ENCODE peak calls at places on chromosomes 3 and 15, in five cellular contexts. Y is H1, C is mesenchymal stem cell, W is neuronal stem cell, V is trophoblast cell. B is an unnamed sample.
A peak's percentile ranks its signal among the peaks of the same experiment; 100 is the strongest.

GRCh38 chr15:39530446-39531342 is 50.2 kb upstream of the THBS1 start:
- DNase-seq in Y (no peak), C (no peak), W (no peak), V (peak; percentile 94), B (peak; percentile 35)

GRCh38 chr3:170840291-170840859 is 29.6 kb downstream of the RPL22L1 start:
- DNase-seq in Y (no peak), C (no peak), W (no peak), V (no peak), B (no peak)

GRCh38 chr3:131658115-131658514 is 155.3 kb upstream of the MRPL3 start:
- DNase-seq in Y (no peak), C (no peak), W (no peak), V (no peak), B (no peak)

GRCh38 chr3:141051641-141052569 is 758 bp downstream of the SPSB4 start:
- DNase-seq in Y (peak; percentile 78), C (peak; percentile 38), W (peak; percentile 72), V (no peak), B (peak; percentile 66)

GRCh38 chr3:23873941-23874340 is 42.8 kb downstream of the NKIRAS1 start:
- DNase-seq in Y (no peak), C (no peak), W (no peak), V (no peak), B (no peak)

GRCh38 chr3:65005481-65005880 is 317.7 kb upstream of the ADAMTS9 start:
- DNase-seq in Y (no peak), C (peak; percentile 75), W (no peak), V (no peak), B (no peak)

GRCh38 chr15:77487479-77487861 is 66.8 kb downstream of the HMG20A start:
- DNase-seq in Y (no peak), C (peak; percentile 21), W (no peak), V (no peak), B (no peak)

GRCh38 chr3:4776980-4777581 is 202.2 kb upstream of the BHLHE40 start:
- DNase-seq in Y (no peak), C (peak; percentile 65), W (no peak), V (peak; percentile 26), B (no peak)

GRCh38 chr15:68691667-68692066 is 112.9 kb downstream of the CORO2B start:
- DNase-seq in Y (no peak), C (peak; percentile 19), W (no peak), V (peak; percentile 68), B (no peak)

GRCh38 chr3:58008140-58009025 is at the start of gene FLNB:
- DNase-seq in Y (peak; percentile 90), C (peak; percentile 71), W (peak; percentile 68), V (peak; percentile 86), B (peak; percentile 86)

GRCh38 chr15:51131596-51132290 is 37.0 kb upstream of the TNFAIP8L3 start:
- DNase-seq in Y (no peak), C (no peak), W (no peak), V (no peak), B (no peak)
- H3K23ac ChIP-seq in Y (no peak overlapping the region), C (no peak overlapping the region), W (no peak overlapping the region), V (no peak overlapping the region), B (no peak overlapping the region)

DNA sequence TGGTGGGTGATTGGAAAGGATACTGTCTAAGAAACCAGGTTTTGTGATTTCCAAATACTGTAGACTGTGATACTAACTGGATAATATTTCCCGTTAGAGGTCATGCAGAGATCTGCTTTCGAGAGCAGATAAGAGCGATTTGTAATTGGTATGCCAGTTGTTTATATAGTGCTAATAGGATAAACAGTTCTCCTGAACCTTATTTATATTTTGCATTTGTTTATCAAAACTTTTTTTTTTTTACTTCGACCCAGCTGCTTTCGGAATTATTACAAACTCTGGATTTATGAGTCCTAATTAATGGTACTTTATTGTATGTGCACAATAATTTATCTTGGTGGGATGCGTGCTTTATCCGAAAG is 62.0 kb downstream of the SMAD6 start:
- DNase-seq in Y (no peak), C (peak; percentile 60), W (no peak), V (no peak), B (no peak)
- H3K79me1 ChIP-seq in Y (no peaks in the 10 kb centered on the region), C (peaks cover 5% of the 10 kb centered on the region), W (peaks cover 4% of the 10 kb centered on the region), V (peaks cover 4% of the 10 kb centered on the region), B (no peaks in the 10 kb centered on the region)

DNA sequence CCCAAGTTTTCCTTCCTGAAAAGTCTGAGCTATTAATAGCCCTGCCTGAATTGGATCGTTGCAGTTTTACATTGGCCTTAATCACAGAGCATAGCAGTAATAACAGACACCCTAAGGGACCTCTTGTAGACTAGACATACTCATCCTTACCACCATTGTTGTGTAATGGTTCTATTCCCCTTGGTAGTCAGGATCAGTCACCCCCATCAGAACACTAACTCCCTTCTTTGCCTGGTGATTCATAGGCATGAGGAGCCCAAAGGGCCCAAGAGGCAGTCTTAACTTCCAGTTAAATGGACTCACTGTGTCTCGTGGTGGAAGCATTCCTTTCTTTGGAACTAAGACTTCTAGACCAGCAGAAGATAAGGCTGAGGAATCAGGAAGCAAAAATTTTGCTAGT is 20.2 kb downstream of the CGGBP1 start:
- DNase-seq in Y (no peak), C (peak; percentile 81), W (no peak), V (peak; percentile 11), B (no peak)
- H2BK12ac ChIP-seq in Y (no peak overlapping the region), C (no peak overlapping the region), W (no peak overlapping the region), V (no peak overlapping the region), B (no peak overlapping the region)

GRCh38 chr3:47079432-47079831 is 84.5 kb downstream of the SETD2 start:
- DNase-seq in Y (no peak), C (no peak), W (no peak), V (peak; percentile 71), B (no peak)

GRCh38 chr3:47086071-47086470 is 77.8 kb downstream of the SETD2 start:
- DNase-seq in Y (no peak), C (no peak), W (no peak), V (no peak), B (no peak)

GRCh38 chr3:47089605-47090004 is 74.3 kb downstream of the SETD2 start:
- DNase-seq in Y (no peak), C (no peak), W (no peak), V (no peak), B (no peak)

GRCh38 chr3:47082519-47082918 is 81.4 kb downstream of the SETD2 start:
- DNase-seq in Y (no peak), C (peak; percentile 88), W (no peak), V (no peak), B (no peak)

GRCh38 chr3:47083786-47084185 is 80.1 kb downstream of the SETD2 start:
- DNase-seq in Y (no peak), C (peak; percentile 12), W (no peak), V (no peak), B (no peak)
- H3K23ac ChIP-seq in Y (no peak overlapping the region), C (no peak overlapping the region), W (no peak overlapping the region), V (no peak overlapping the region), B (no peak overlapping the region)

GRCh38 chr15:98904466-98905048 is 103.0 kb downstream of the PGPEP1L start:
- DNase-seq in Y (no peak), C (peak; percentile 75), W (no peak), V (peak; percentile 76), B (peak; percentile 58)

GRCh38 chr15:98903377-98904018 is 104.1 kb downstream of the PGPEP1L start:
- DNase-seq in Y (no peak), C (peak; percentile 91), W (no peak), V (peak; percentile 95), B (no peak)

GRCh38 chr15:98905981-98906711 is 101.4 kb downstream of the PGPEP1L start:
- DNase-seq in Y (no peak), C (no peak), W (no peak), V (peak; percentile 88), B (no peak)

GRCh38 chr15:98907921-98908490 is 99.6 kb downstream of the PGPEP1L start:
- DNase-seq in Y (no peak), C (no peak), W (no peak), V (no peak), B (no peak)

DNA sequence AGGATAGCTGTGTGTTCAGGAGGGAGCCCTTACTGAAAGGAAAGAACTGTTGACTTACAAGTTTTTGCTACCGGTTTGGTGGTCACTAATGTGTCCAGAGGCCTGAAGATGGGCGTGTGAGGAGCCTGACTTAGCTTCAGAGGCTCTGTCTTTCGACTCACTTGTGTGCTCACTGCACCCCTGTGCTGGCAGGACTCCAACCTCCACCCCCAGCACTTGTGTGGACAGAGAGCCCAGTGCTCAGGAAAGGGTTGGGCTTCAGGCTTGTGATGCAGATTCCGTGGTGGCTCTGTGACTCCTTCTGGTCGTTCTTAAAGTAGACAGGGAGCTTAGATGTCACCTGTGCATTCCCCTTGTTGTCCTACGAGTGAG is 100.9 kb downstream of the PGPEP1L start:
- DNase-seq in Y (no peak), C (peak; percentile 46), W (no peak), V (no peak), B (no peak)
- H3K79me1 ChIP-seq in Y (peaks cover 4% of the 10 kb centered on the region), C (peaks cover 35% of the 10 kb centered on the region), W (peaks cover 7% of the 10 kb centered on the region), V (peaks cover 22% of the 10 kb centered on the region), B (no peaks in the 10 kb centered on the region)

GRCh38 chr3:100209169-100209568 is 51.6 kb upstream of the TBC1D23 start:
- DNase-seq in Y (no peak), C (no peak), W (no peak), V (no peak), B (no peak)

GRCh38 chr3:100207886-100208285 is 52.9 kb upstream of the TBC1D23 start:
- DNase-seq in Y (no peak), C (no peak), W (no peak), V (no peak), B (no peak)

GRCh38 chr3:100213891-100214573 is 46.8 kb upstream of the TBC1D23 start:
- DNase-seq in Y (no peak), C (no peak), W (no peak), V (peak; percentile 59), B (no peak)

GRCh38 chr3:100209948-100210776 is 50.6 kb upstream of the TBC1D23 start:
- DNase-seq in Y (no peak), C (peak; percentile 68), W (no peak), V (no peak), B (no peak)

DNA sequence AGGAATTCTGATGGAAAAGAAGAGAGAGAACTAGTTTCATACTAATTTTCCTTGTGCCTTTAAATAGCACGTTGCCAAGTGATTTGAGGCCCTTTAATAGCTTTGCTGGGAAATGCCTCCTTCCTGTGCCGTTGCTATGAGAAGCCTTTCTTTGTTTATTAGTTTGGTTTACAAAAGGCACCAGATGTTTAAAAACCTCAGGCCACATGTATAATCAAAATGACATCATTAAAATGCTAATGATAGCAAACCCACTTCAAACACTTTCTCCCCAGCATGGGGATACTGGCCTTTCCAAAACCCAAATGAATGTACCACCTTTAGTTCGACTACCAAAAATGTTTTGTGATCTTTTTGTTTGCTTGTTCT is 50.0 kb upstream of the TBC1D23 start:
- DNase-seq in Y (no peak), C (peak; percentile 99), W (no peak), V (peak; percentile 33), B (peak; percentile 56)
- H2BK12ac ChIP-seq in Y (peak overlapping the region; percentile 99), C (peak overlapping the region; percentile 76), W (no peak overlapping the region), V (no peak overlapping the region), B (no peak overlapping the region)

GRCh38 chr15:58306591-58307312 is 125.0 kb upstream of the LIPC start:
- DNase-seq in Y (no peak), C (peak; percentile 18), W (no peak), V (no peak), B (no peak)
- H3K23ac ChIP-seq in Y (no peak overlapping the region), C (no peak overlapping the region), W (no peak overlapping the region), V (no peak overlapping the region), B (no peak overlapping the region)